ENCODE peak calls at places on chromosomes 12 and 14, in five cellular contexts. E is aorta, V is tibial nerve, J is endothelial cell of umbilical vein, F is GM23248. Z is an unnamed sample.

GRCh38 chr14:101235042-101235871 is 326.0 kb upstream of the DIO3 start:
- DNase-seq in E (peak; percentile 64), V (no peak), J (peak; percentile 55), F (peak; percentile 70), Z (no peak)

GRCh38 chr14:90605430-90605829 is 208.6 kb downstream of the CALM1 start:
- DNase-seq in E (no peak), V (no peak), J (no peak), F (no peak), Z (no peak)

GRCh38 chr12:124692443-124692842 is 125.0 kb upstream of the NCOR2 start:
- DNase-seq in E (no peak), V (no peak), J (no peak), F (no peak), Z (no peak)

GRCh38 chr12:111056618-111057521 is 136.5 kb upstream of the MYL2 start:
- DNase-seq in E (peak; percentile 47), V (no peak), J (no peak), F (no peak), Z (peak; percentile 93)

GRCh38 chr12:128069359-128069997 is 197.5 kb upstream of the TMEM132C start:
- DNase-seq in E (no peak), V (no peak), J (peak; percentile 11), F (peak; percentile 79), Z (peak; percentile 26)

GRCh38 chr14:71166434-71166833 is 259.2 kb downstream of the PCNX1 start:
- DNase-seq in E (no peak), V (no peak), J (peak; percentile 64), F (peak; percentile 87), Z (peak; percentile 36)

GRCh38 chr14:102472815-102473158 is 36.8 kb downstream of the ANKRD9 start:
- DNase-seq in E (peak; percentile 33), V (no peak), J (no peak), F (no peak), Z (no peak)

GRCh38 chr12:122090759-122091535 is 12.4 kb downstream of the MLXIP start:
- DNase-seq in E (no peak), V (no peak), J (no peak), F (peak; percentile 97), Z (no peak)

GRCh38 chr12:79301181-79301580 is 389.6 kb downstream of the PAWR start:
- DNase-seq in E (no peak), V (no peak), J (no peak), F (no peak), Z (no peak)

GRCh38 chr12:80553316-80553715 is 109.3 kb downstream of the PTPRQ start:
- DNase-seq in E (no peak), V (no peak), J (peak; percentile 74), F (peak; percentile 94), Z (no peak)

DNA sequence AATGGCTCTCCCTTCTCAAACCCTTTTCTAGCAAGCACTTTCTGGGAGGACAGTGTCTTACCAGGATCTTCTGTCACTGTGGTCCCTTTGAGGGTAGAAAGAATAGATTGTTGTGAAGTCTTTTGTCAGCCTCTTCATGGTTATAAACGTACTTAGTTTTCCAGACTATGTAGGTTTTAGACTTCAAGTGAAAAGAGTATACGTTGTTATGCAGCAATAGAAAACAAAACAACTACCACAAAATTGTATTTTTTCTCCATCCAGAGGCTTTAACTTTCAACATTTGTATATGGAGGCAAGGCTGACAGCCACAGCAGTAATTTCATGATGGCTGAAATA is 23.7 kb downstream of the PRKCH start:
- DNase-seq in E (no peak), V (no peak), J (no peak), F (no peak), Z (no peak)
- H3K4me1 ChIP-seq in E (no peaks in the 10 kb centered on the region), V (peaks cover 20% of the 10 kb centered on the region), J (peaks cover 78% of the 10 kb centered on the region), F (no peaks in the 10 kb centered on the region), Z (peaks cover 99% of the 10 kb centered on the region)

DNA sequence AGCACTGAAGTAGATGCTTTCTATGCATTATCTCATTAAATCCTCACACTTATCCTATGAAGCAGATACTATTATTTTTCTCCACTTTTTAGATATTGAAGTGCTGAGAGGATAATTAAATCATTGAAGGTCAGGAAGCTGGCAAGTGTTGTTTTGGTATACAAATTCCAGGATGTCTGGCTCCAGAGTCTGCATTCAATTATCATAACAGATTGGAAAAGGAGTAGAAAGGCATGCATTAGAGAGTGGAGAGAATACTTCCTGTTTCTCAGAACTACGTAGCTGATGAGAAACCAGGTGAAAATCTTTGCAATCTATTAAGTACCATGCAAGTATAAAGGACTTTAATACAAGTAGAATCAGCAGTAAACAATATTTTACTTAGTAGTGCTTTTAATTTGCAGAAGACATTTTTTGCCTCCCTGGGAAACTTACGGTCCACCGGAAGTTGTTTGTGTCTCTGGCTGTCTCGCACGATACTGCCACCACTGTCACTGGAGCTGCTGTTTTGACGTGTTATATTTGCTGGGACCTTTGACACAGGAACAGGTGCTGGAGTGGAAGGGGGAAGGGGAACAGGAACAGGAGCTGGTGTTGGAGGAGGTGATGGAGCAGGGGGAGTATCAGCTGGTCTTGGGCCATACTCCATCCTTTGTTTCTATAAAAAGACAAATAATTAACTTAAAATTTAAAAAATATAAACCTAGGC is 158.0 kb downstream of the EPS8 start:
- DNase-seq in E (no peak), V (no peak), J (no peak), F (no peak), Z (no peak)
- H3K27ac ChIP-seq in E (peak overlapping the region; percentile 82), V (peak overlapping the region; percentile 96), J (peak overlapping the region; percentile 94), F (peak overlapping the region; percentile 99), Z (no peak overlapping the region)

GRCh38 chr12:58424735-58425379 is 483.5 kb downstream of the ATP23 start:
- DNase-seq in E (no peak), V (no peak), J (no peak), F (peak; percentile 44), Z (no peak)
- H3K4me3 ChIP-seq in E (no peak overlapping the region), V (no peak overlapping the region), J (no peak overlapping the region), F (peak overlapping the region; percentile 40), Z (no peak overlapping the region)

DNA sequence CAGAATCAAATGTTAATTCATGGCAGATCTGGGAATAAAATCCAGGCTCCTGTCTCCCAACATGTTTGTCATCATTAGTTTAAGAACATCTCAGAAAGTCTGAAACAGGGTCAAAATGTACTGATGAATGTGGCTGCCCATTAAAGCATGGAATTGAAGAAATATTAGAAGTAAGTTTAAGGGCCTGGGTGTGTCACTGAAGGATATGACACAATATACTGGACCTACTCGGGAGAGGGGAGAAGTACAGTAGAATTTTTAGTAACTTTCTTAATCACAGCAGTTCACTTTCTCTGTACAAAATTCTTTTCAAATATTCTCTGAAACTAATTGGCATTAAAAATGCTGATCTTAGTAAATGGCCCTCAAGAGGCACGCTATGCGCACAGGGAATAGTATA is 185.5 kb downstream of the ETV6 start:
- DNase-seq in E (no peak), V (no peak), J (no peak), F (peak; percentile 52), Z (no peak)
- H3K4me1 ChIP-seq in E (peaks cover 27% of the 10 kb centered on the region), V (peaks cover 61% of the 10 kb centered on the region), J (peaks cover 39% of the 10 kb centered on the region), F (peaks cover 28% of the 10 kb centered on the region), Z (no peaks in the 10 kb centered on the region)